ENCODE peak calls at places on chromosomes 6 and 20, in four cellular contexts. F is A549, Q is GM12878, K is K562. C is an unnamed sample.
A peak's percentile ranks its signal among the peaks of the same experiment; 100 is the strongest.

GRCh38 chr6:12955996-12956395 is 239.4 kb downstream of the PHACTR1 start:
- DNase-seq in Q (no peak), F (no peak), K (no peak), C (no peak)

GRCh38 chr6:163413345-163414116 is 987 bp upstream of the QKI start:
- DNase-seq in Q (no peak), F (peak; percentile 75), K (peak; percentile 97), C (peak; percentile 88)

GRCh38 chr6:148747145-148747492 is 289 bp downstream of the UST start:
- DNase-seq in F (peak; percentile 14), Q (no peak), K (peak; percentile 14), C (no peak)

GRCh38 chr20:14127831-14128230 is 132.5 kb downstream of the MACROD2 start:
- DNase-seq in K (no peak), Q (no peak), F (no peak), C (no peak)

GRCh38 chr6:7237653-7238190 is 75.3 kb downstream of the SSR1 start:
- DNase-seq in K (no peak), F (no peak), Q (no peak), C (no peak)

GRCh38 chr6:76593668-76594067 is 521.2 kb upstream of the IMPG1 start:
- DNase-seq in K (no peak), Q (no peak), F (no peak), C (no peak)

GRCh38 chr6:84177253-84177652 is 50.2 kb downstream of the CEP162 start:
- DNase-seq in K (no peak), F (no peak), Q (no peak), C (no peak)

GRCh38 chr20:40535816-40536215 is 153.2 kb downstream of the MAFB start:
- DNase-seq in K (no peak), Q (no peak), F (no peak), C (no peak)

GRCh38 chr20:37209661-37210314 is 30.4 kb upstream of the MROH8 start:
- DNase-seq in F (no peak), K (no peak), Q (no peak), C (no peak)

DNA sequence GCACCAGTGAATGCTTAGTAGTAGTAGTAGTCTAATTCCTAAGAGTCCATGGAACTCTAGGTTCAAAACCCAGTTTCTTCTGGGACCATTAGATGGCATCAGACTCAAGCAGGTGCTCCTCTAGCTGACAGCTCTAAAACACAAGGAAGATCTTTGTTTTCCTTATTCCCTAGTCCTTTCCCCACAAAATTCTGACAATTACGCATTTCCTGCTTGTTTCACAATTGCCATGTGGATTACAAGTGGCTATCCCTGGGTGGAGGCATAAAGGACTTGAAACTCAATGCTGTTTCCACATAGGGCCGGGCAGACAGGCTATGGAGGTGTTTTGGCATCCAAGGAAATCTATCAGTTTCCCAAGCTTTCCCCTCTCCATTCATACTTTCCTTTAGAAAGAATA is 9.2 kb upstream of the HLA-DOB start:
- DNase-seq in K (no peak), Q (no peak), F (no peak), C (peak; percentile 55)
- TF ChIP-seq CHD4 in K (no peak), Q (no peak), F (no peak), C (no peak)

GRCh38 chr20:45047581-45048119 is 53.3 kb downstream of the KCNS1 start:
- DNase-seq in Q (no peak), K (no peak), F (no peak), C (no peak)
- TF ChIP-seq CHD4 in Q (no peak), K (no peak), F (no peak), C (no peak)

DNA sequence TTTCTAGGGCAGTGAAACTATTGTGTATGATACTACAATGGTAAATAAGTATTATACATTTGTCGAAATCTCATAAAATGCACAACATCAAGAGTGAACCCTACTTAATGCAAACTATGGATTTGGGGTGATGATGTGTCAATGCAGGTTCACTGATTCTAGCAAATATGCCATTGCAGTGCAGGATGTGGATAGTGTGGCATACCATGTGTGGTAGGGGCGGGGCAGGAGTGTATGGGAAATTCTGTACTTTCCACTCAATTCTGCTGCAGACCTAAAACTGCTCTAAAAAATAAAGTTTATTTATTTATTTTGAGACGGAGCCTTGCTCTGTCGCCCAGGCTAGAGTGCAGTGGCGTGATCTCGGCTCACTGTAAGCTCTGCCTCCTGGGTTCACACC is 44.3 kb downstream of the ABHD12 start:
- DNase-seq in K (no peak), Q (no peak), F (no peak), C (no peak)
- TF ChIP-seq CHD4 in K (no peak), Q (no peak), F (no peak), C (no peak)

GRCh38 chr6:25051083-25051482 is 115.3 kb upstream of the RIPOR2 start:
- DNase-seq in K (no peak), F (no peak), Q (no peak), C (no peak)

GRCh38 chr6:25053875-25054371 is 118.2 kb upstream of the RIPOR2 start:
- DNase-seq in F (no peak), Q (no peak), K (no peak), C (no peak)

GRCh38 chr6:25046942-25047341 is 111.2 kb upstream of the RIPOR2 start:
- DNase-seq in Q (no peak), K (no peak), F (no peak), C (no peak)

GRCh38 chr6:25052181-25052580 is 116.4 kb upstream of the RIPOR2 start:
- DNase-seq in F (no peak), Q (no peak), K (no peak), C (no peak)

DNA sequence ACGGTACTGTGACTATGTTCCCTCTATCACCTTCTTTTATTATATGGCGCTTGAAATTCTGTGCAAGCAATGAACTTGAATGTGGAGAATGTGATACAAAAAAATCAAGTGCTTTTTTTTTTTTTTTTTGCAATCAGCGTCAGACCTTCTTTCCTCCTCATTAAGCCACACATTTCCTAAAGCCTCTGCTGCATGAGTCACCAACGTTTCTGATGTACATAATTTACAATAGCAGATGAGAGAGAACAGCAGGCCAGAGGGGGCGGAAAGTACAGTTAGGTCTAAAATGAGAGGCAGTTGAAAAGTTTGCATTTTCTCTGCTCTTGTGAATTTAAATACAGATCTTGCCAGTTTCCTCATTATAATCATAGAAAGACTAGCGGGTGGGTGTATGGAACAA is 114.6 kb upstream of the RIPOR2 start:
- DNase-seq in K (no peak), Q (no peak), F (no peak), C (no peak)
- TF ChIP-seq CHD4 in K (no peak), Q (no peak), F (no peak), C (no peak)

GRCh38 chr20:9592419-9592818 is 78.0 kb downstream of the LAMP5 start:
- DNase-seq in Q (no peak), K (no peak), F (no peak), C (no peak)

GRCh38 chr20:9597547-9597946 is 83.2 kb downstream of the LAMP5 start:
- DNase-seq in K (no peak), F (no peak), Q (no peak), C (no peak)

GRCh38 chr20:9591080-9591479 is 76.7 kb downstream of the LAMP5 start:
- DNase-seq in K (no peak), F (no peak), Q (no peak), C (no peak)

GRCh38 chr20:9590189-9590588 is 75.8 kb downstream of the LAMP5 start:
- DNase-seq in F (no peak), Q (no peak), K (no peak), C (no peak)

DNA sequence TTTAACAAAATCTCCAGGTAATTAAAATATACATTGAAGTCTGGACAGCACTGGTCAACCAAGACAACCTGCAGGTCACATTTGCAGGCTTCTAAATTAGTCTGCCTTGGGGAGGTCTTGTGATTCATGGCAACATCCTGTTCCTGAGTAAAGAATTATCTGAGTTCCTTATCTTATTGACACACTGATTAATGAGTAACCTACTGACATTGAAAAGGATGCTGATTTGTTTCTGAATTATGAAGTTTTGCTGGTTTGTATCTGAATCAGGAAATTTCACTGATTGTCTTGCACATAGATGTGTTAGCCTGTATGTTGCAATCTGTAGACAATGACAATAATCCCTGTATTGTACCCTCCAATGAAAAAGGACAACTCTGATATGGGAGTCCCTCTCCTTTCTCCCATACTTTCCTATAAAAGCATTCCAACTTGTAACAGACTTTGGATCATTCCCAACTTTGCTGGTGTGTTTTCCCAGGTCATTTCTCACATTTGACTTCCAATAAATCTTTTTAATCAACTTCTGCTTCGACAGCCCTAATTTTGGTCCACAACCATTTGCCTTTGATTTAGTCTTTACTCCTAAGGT is 80.0 kb downstream of the LAMP5 start:
- DNase-seq in Q (no peak), F (peak; percentile 58), K (no peak), C (peak; percentile 47)
- TF ChIP-seq CHD4 in Q (no peak), F (no peak), K (no peak), C (no peak)

GRCh38 chr6:28531479-28532128 is 5.9 kb downstream of the GPX5 start:
- DNase-seq in Q (no peak), K (no peak), F (no peak), C (peak; percentile 18)
- TF ChIP-seq CHD4 in Q (no peak), K (no peak), F (no peak), C (no peak)